ENCODE peak calls at places on chromosomes 12 and 14, in six cellular contexts. O, N, M, U, Z and V are unnamed samples.

GRCh38 chr12:115466076-115466475 is 782.1 kb upstream of the TBX3 start:
- DNase-seq in Z (no peak), O (no peak), M (no peak), N (no peak), U (no peak), V (no peak)

GRCh38 chr14:71372411-71372838 is 465.2 kb downstream of the PCNX1 start:
- DNase-seq in Z (no peak), N (no peak), O (peak), U (no peak), M (no peak), V (no peak)

GRCh38 chr12:570237-570925 is 92.9 kb downstream of the NINJ2 start:
- DNase-seq in Z (no peak), N (no peak), M (peak), O (peak), U (no peak), V (no peak)

GRCh38 chr12:78330131-78330530 is 499.4 kb downstream of the NAV3 start:
- DNase-seq in Z (no peak), O (no peak), N (no peak), M (no peak), U (no peak), V (no peak)

GRCh38 chr14:70188608-70189540 is at the start of gene SLC8A3:
- DNase-seq in Z (peak), U (no peak), N (peak), O (peak), M (no peak), V (peak)

GRCh38 chr12:11812558-11813421 is 163.3 kb downstream of the ETV6 start:
- DNase-seq in O (no peak), M (no peak), U (peak), Z (no peak), N (peak), V (peak)

GRCh38 chr12:102978316-102978715 is 20.8 kb downstream of the ASCL1 start:
- DNase-seq in N (no peak), U (no peak), O (no peak), M (no peak), Z (no peak), V (no peak)

GRCh38 chr12:4272014-4272975 is 1.3 kb upstream of the CCND2 start:
- DNase-seq in N (peak), M (no peak), Z (no peak), O (peak), U (peak), V (peak)

GRCh38 chr14:99472937-99473336 is 7.7 kb downstream of the SETD3 start:
- DNase-seq in U (no peak), Z (no peak), N (no peak), O (no peak), M (no peak), V (no peak)

GRCh38 chr14:104105071-104105821 is 19.7 kb downstream of the ASPG start:
- DNase-seq in U (no peak), O (no peak), M (peak), Z (no peak), N (no peak), V (no peak)

GRCh38 chr12:84911331-84912190 is 1.0 kb downstream of the SLC6A15 start:
- DNase-seq in N (peak), U (no peak), O (peak), M (no peak), Z (peak), V (peak)

GRCh38 chr12:31009976-31010375 is 63.7 kb upstream of the DDX11 start:
- DNase-seq in N (no peak), M (no peak), U (no peak), O (no peak), Z (no peak), V (no peak)

GRCh38 chr12:25013061-25013460 is 64.2 kb upstream of the BCAT1 start:
- DNase-seq in N (no peak), O (no peak), U (no peak), Z (no peak), M (no peak), V (no peak)

GRCh38 chr14:100825691-100826331 is at the start of gene MEG3:
- DNase-seq in O (no peak), U (no peak), M (no peak), Z (no peak), N (no peak), V (no peak)

GRCh38 chr12:121628037-121628436 is 1.7 kb downstream of the ORAI1 start:
- DNase-seq in M (no peak), Z (no peak), N (no peak), U (no peak), O (peak), V (no peak)

GRCh38 chr12:14578646-14579045 is 11.0 kb upstream of the PLBD1 start:
- DNase-seq in M (no peak), U (no peak), Z (no peak), O (no peak), N (no peak), V (no peak)

GRCh38 chr12:14691560-14691959 is 4.8 kb downstream of the GUCY2C start:
- DNase-seq in M (peak), N (no peak), U (no peak), Z (no peak), O (no peak), V (no peak)

GRCh38 chr12:113181975-113182374 is 3.3 kb downstream of the DDX54 start:
- DNase-seq in Z (no peak), M (no peak), O (no peak), N (no peak), U (no peak), V (no peak)

GRCh38 chr12:132462778-132463177 is 27.2 kb upstream of the FBRSL1 start:
- DNase-seq in U (peak), M (no peak), N (no peak), Z (no peak), O (no peak), V (no peak)

GRCh38 chr12:22313276-22313995 is 21.1 kb downstream of the ST8SIA1 start:
- DNase-seq in U (no peak), M (no peak), O (no peak), N (no peak), Z (no peak), V (no peak)

GRCh38 chr14:69663322-69663686 is 51.9 kb downstream of the SUSD6 start:
- DNase-seq in N (no peak), Z (no peak), U (no peak), O (no peak), M (no peak), V (no peak)

GRCh38 chr12:6089041-6089823 is 35.2 kb downstream of the VWF start:
- DNase-seq in Z (peak), U (no peak), N (no peak), M (no peak), O (no peak), V (no peak)

GRCh38 chr14:99212199-99212598 is 59.8 kb downstream of the BCL11B start:
- DNase-seq in O (no peak), N (no peak), M (no peak), U (no peak), Z (no peak), V (no peak)

GRCh38 chr12:28269851-28270250 is 79.6 kb downstream of the CCDC91 start:
- DNase-seq in O (no peak), U (no peak), N (no peak), Z (no peak), M (no peak), V (no peak)